ENCODE peak calls at places on chromosome 15, in seven cellular contexts. B is activated CD8-positive, alpha-beta T cell treated with anti-CD3 and anti-CD28 coated beads for 36 hours; X is nephron progenitor cell; E is endothelial cell; O is HFF-Myc; I is neural progenitor cell; G is GM12864. K is an unnamed sample.

GRCh38 chr15:58369956-58370355 is 61.8 kb upstream of the LIPC start:
- DNase-seq in G (no peak), E (no peak), B (no peak), X (no peak), I (no peak), O (no peak), K (no peak)

GRCh38 chr15:36358094-36358961 is 221.1 kb upstream of the CDIN1 start:
- DNase-seq in X (no peak), E (no peak), B (no peak), G (no peak), I (no peak), O (peak), K (no peak)

GRCh38 chr15:100264994-100265640 is 76.7 kb downstream of the ADAMTS17 start:
- DNase-seq in B (no peak), O (no peak), I (no peak), E (no peak), X (no peak), G (no peak), K (no peak)

GRCh38 chr15:99435761-99436346 is 129.9 kb upstream of the MEF2A start:
- DNase-seq in I (no peak), G (no peak), E (no peak), X (no peak), B (no peak), O (no peak), K (peak)

GRCh38 chr15:60423540-60423939 is 25.8 kb upstream of the ANXA2 start:
- DNase-seq in G (no peak), E (peak), O (peak), B (no peak), X (peak), I (peak), K (no peak)

GRCh38 chr15:60183366-60183765 is 179.3 kb downstream of the FOXB1 start:
- DNase-seq in B (no peak), I (no peak), E (no peak), G (no peak), X (no peak), O (no peak), K (no peak)

GRCh38 chr15:93109370-93110105 is 20.5 kb upstream of the RGMA start:
- DNase-seq in B (peak), G (no peak), O (no peak), I (peak), E (no peak), X (peak), K (no peak)

GRCh38 chr15:63077952-63078351 is 35.4 kb downstream of the TPM1 start:
- DNase-seq in B (no peak), G (no peak), X (no peak), O (no peak), E (no peak), I (peak), K (peak)

GRCh38 chr15:25762015-25762662 is 101.0 kb downstream of the ATP10A start:
- DNase-seq in E (no peak), B (peak), I (no peak), O (no peak), X (no peak), G (no peak), K (no peak)

GRCh38 chr15:101648356-101648755 is 3.8 kb downstream of the TM2D3 start:
- DNase-seq in X (no peak), O (no peak), B (no peak), G (no peak), E (no peak), I (no peak), K (no peak)

GRCh38 chr15:68578175-68578959 is 426 bp upstream of the CORO2B start:
- DNase-seq in B (peak), O (no peak), I (peak), G (no peak), E (peak), X (peak), K (peak)

GRCh38 chr15:44222478-44222877 is 27.4 kb upstream of the FRMD5 start:
- DNase-seq in B (no peak), E (no peak), G (no peak), I (no peak), X (no peak), O (no peak), K (no peak)

GRCh38 chr15:26838742-26839460 is 28.0 kb upstream of the GABRA5 start:
- DNase-seq in B (peak), I (peak), G (no peak), E (peak), X (peak), O (no peak), K (peak)

GRCh38 chr15:62886431-62887071 is 156.0 kb upstream of the TPM1 start:
- DNase-seq in O (no peak), X (no peak), I (peak), B (no peak), G (no peak), E (no peak), K (no peak)

GRCh38 chr15:52171386-52171785 is 19.8 kb downstream of the GNB5 start:
- DNase-seq in I (no peak), E (no peak), B (peak), G (no peak), O (no peak), X (no peak), K (no peak)

GRCh38 chr15:29550834-29551465 is 271.3 kb downstream of the TJP1 start:
- DNase-seq in O (no peak), G (no peak), E (no peak), B (no peak), I (no peak), X (no peak), K (no peak)

GRCh38 chr15:67927501-67928156 is 87.8 kb upstream of the RNU6-1 start:
- DNase-seq in O (no peak), G (no peak), X (no peak), E (no peak), I (no peak), B (no peak), K (no peak)

GRCh38 chr15:84821501-84822021 is 4.4 kb downstream of the ALPK3 start:
- DNase-seq in E (peak), O (no peak), I (no peak), X (no peak), B (no peak), G (no peak), K (no peak)

GRCh38 chr15:43483306-43484128 is 9.4 kb downstream of the TP53BP1 start:
- DNase-seq in B (no peak), E (no peak), I (no peak), O (no peak), X (no peak), G (no peak), K (no peak)

GRCh38 chr15:69535101-69535638 is 82.6 kb downstream of the RPLP1 start:
- DNase-seq in I (no peak), X (no peak), E (no peak), B (peak), O (no peak), G (no peak), K (no peak)

GRCh38 chr15:33808720-33809119 is 159.6 kb upstream of the CHRM5 start:
- DNase-seq in B (no peak), I (no peak), E (no peak), X (no peak), O (no peak), G (no peak), K (no peak)

GRCh38 chr15:33810806-33811205 is 157.5 kb upstream of the CHRM5 start:
- DNase-seq in E (no peak), I (no peak), B (no peak), X (no peak), G (no peak), O (no peak), K (no peak)

GRCh38 chr15:33807665-33808064 is 160.6 kb upstream of the CHRM5 start:
- DNase-seq in E (no peak), O (no peak), B (no peak), G (no peak), X (no peak), I (no peak), K (no peak)

GRCh38 chr15:33810083-33810595 is 158.2 kb upstream of the CHRM5 start:
- DNase-seq in E (no peak), O (no peak), X (no peak), I (no peak), G (no peak), B (no peak), K (no peak)
- TF ChIP-seq CTCF in E (no peak), O (no peak), X (no peak), I (no peak), G (no peak), B (no peak), K (no peak)

GRCh38 chr15:45276851-45277250 is 24.8 kb downstream of the SLC28A2 start:
- DNase-seq in O (no peak), I (peak), B (no peak), G (no peak), X (no peak), E (no peak), K (no peak)
- TF ChIP-seq CTCF in O (no peak), I (peak), B (no peak), G (peak), X (no peak), E (no peak), K (peak)

DNA sequence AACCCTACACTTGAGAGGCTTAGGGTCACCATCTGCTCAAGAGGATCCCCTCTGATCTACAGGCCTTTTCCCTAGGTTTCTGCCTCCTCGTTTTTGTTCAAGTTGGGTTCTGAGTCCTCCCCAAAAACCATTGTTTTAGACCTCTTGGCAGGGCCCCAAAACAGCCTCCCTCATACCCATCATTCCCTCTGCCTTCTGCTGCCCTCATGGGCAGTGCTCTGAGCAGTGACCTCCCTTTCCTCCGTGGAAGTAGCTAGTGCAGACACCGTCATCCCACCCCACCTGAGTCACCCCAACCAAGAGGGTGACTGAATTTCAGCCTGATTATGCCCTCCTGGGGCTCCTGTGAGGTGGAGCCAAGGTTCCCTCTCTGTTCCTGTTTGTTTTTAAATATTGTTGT is 92.0 kb downstream of the RBPMS2 start:
- DNase-seq in E (no peak), X (no peak), I (no peak), B (no peak), G (no peak), O (no peak), K (no peak)
- TF ChIP-seq CTCF in E (no peak), X (no peak), I (no peak), B (no peak), G (no peak), O (no peak), K (no peak)

DNA sequence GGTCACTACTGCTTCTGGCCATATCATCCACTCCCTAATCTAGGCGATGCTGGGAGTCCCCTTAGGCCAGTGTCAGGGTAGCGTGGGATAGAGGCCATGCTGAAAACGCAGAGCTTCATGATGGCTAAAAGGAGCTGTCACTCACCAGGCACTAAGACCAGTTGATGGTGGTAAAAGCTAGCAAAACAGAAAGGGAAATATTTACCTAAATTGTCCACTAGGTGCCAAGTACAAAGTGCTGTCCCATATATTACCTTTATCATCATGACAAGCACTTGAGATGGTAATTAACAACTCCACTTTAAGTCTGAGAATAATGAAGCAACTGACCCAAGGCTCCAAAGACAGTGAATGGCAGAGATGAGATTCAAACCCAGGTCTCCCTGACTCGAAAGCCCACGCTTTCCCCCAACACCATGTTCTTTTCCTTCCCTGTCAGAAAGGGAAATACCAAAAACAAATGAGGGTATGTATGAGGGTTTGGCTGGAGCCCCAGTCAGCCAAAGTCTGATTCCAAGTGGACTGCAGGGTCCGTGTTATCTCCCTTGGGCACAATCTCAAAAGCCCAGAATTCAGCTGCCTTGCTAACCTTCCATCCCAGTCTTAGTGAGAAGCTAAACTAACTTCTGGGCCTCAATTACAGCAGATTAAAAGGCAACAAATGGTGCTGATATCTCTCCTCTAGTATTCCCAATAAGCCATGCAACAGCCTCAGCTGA is 84.7 kb downstream of the RBPMS2 start:
- DNase-seq in E (no peak), I (no peak), O (no peak), X (no peak), B (no peak), G (no peak), K (no peak)
- TF ChIP-seq CTCF in E (no peak), I (peak), O (peak), X (no peak), B (no peak), G (peak), K (no peak)